ENCODE peak calls at places on chromosomes 6 and 20, in five cellular contexts. O is HepG2, Q is A549, I is GM12878, Y is K562. V is an unnamed sample.

GRCh38 chr20:51419646-51420045 is 122.9 kb downstream of the NFATC2 start:
- DNase-seq in O (no peak), Q (no peak), I (no peak), Y (no peak), V (no peak)

GRCh38 chr6:37244430-37245310 is 12.9 kb upstream of the TBC1D22B start:
- DNase-seq in O (peak; percentile 97), Q (peak; percentile 97), I (no peak), Y (peak; percentile 41), V (no peak)

GRCh38 chr20:44837949-44838348 is 27.6 kb upstream of the RIMS4 start:
- DNase-seq in O (no peak), Q (no peak), I (no peak), Y (no peak), V (no peak)

GRCh38 chr20:19758888-19759331 is 852 bp downstream of the RIN2 start:
- DNase-seq in O (peak; percentile 74), Q (peak; percentile 56), I (no peak), Y (no peak), V (peak; percentile 79)

GRCh38 chr20:22866757-22867425 is 168.2 kb upstream of the SSTR4 start:
- DNase-seq in O (no peak), Q (peak; percentile 33), I (no peak), Y (no peak), V (no peak)

GRCh38 chr6:17709476-17709875 is 2.8 kb upstream of the NUP153 start:
- DNase-seq in O (no peak), Q (no peak), I (no peak), Y (no peak), V (no peak)

GRCh38 chr6:15268130-15268908 is 22.4 kb downstream of the JARID2 start:
- DNase-seq in O (no peak), Q (no peak), I (no peak), Y (no peak), V (peak; percentile 81)

GRCh38 chr6:163086563-163086895 is 328.0 kb upstream of the QKI start:
- DNase-seq in O (no peak), Q (no peak), I (no peak), Y (no peak), V (no peak)

GRCh38 chr20:9491324-9491723 is 23.1 kb upstream of the LAMP5 start:
- DNase-seq in O (no peak), Q (no peak), I (no peak), Y (no peak), V (no peak)

GRCh38 chr6:143027058-143027457 is 33.6 kb upstream of the AIG1 start:
- DNase-seq in O (peak; percentile 38), Q (peak; percentile 4), I (no peak), Y (no peak), V (peak; percentile 82)

GRCh38 chr6:154414021-154414813 is 57.6 kb upstream of the IPCEF1 start:
- DNase-seq in O (peak; percentile 67), Q (peak; percentile 74), I (no peak), Y (no peak), V (no peak)

GRCh38 chr6:48140221-48140620 is 29.2 kb upstream of the PTCHD4 start:
- DNase-seq in O (no peak), Q (no peak), I (no peak), Y (no peak), V (no peak)

GRCh38 chr6:79706527-79706926 is 75.4 kb downstream of the SH3BGRL2 start:
- DNase-seq in O (no peak), Q (no peak), I (no peak), Y (no peak), V (no peak)
- TF ChIP-seq JUNB in O (no peak), Q (no peak), I (no peak), Y (no peak), V (no peak)

GRCh38 chr6:108156938-108157233 is 8.9 kb upstream of the NR2E1 start:
- DNase-seq in O (no peak), Q (no peak), I (no peak), Y (no peak), V (no peak)
- TF ChIP-seq JUNB in O (no peak), Q (no peak), I (no peak), Y (no peak), V (no peak)

GRCh38 chr6:141460743-141461484 is 671.8 kb upstream of the GJE1 start:
- DNase-seq in O (no peak), Q (no peak), I (no peak), Y (no peak), V (no peak)
- TF ChIP-seq JUNB in O (no peak), Q (no peak), I (no peak), Y (no peak), V (no peak)

DNA sequence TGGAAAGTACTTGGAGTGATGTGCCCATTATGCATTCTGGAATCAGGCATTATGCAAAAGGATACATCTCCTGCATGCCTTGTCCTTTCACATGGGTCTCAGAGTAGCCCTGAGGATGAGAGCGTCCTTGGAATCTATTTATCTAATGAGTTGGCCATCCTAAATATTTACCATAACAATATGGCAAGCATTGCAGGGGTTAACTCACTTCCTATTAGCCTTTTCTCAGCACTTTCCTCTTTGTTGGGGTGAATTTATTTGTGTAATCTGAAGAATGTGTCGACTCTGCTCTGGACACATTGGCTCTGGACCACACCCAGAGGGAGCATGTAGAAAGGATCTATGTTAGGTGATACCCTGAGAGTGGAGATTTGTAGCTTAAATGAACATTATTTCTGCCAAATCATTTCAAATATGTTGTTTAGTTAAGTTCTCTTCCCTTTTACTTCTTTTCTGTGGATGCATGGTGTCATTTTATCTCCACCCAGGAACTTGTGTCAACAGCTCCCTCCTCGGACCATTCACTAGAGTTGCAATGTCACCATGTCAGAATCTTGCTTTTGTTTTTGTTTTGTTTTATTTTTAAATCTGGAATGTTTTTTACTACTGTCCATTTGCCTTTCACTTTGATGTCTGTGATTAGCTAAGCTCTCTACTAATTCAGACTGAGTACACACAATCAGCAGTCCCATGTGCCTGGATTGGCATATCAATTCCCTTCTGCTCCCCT is 757.0 kb upstream of the MMS22L start:
- DNase-seq in O (no peak), Q (no peak), I (no peak), Y (no peak), V (peak; percentile 93)
- TF ChIP-seq JUNB in O (no peak), Q (no peak), I (no peak), Y (no peak), V (no peak)

DNA sequence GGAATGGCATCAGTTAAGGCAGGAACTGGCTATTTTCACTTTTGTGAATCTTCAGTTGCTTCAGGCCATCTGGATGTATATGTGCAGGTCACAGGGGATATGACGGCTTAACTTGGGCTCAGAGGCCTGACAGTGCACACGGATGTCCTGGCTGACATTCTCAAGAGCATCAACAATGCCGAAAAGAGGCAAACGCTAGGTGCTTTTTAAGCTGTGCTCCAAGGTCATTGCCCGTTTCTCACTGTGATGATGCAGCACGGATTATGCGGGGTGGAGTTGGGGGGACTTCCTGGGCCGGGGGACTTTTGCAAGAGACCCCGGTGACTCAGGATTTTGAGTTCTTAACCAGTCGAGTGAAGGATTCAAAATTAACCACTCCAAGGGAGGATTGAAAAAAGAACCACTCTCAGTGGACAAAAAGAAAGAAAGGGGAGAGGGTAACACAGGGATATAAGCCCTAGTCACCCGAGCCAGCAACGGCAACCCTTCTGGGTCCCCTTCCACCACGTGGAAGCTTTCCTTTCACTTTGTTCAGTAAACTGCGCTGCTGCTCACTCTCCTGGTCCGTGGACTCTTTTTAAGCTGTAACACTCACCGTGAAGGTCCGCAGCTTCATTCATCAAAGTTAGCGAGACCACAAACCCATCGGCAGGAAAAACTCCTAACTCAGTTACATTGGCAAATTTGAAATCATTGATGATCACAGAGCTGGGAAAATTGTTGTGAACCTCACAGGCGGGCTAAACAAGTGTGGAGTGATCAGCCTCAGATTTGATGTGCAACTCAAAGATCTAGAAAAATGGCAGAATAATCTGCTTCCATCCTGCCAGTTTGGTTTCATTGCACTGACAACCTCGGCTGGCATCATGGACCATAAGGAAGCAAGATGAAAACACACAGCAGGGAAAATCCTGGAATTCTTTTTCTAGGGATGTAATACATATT is 199.2 kb downstream of the ARID1B start:
- DNase-seq in O (no peak), Q (no peak), I (no peak), Y (no peak), V (peak; percentile 35)
- TF ChIP-seq JUNB in O (no peak), Q (no peak), I (no peak), Y (no peak), V (no peak)